ENCODE peak calls at places on chromosomes 1 and 21, in five cellular contexts. C is GM12878, G is HCT116, S is H1, E is HepG2. H is an unnamed sample.

GRCh38 chr1:192580351-192580962 is 4.9 kb downstream of the RGS1 start:
- DNase-seq in C (peak; percentile 81), E (peak; percentile 20), G (peak; percentile 42), S (no peak), H (no peak)

GRCh38 chr1:186578325-186579016 is 101.8 kb downstream of the PTGS2 start:
- DNase-seq in G (no peak), E (no peak), S (no peak), C (no peak), H (no peak)

GRCh38 chr21:45929477-45929876 is 52.1 kb upstream of the COL6A1 start:
- DNase-seq in E (no peak), S (no peak), C (no peak), G (no peak), H (no peak)

GRCh38 chr1:237745545-237745944 is 145.2 kb downstream of the ZP4 start:
- DNase-seq in E (no peak), C (no peak), G (no peak), S (no peak), H (no peak)

GRCh38 chr1:240190881-240191385 is 99.2 kb downstream of the FMN2 start:
- DNase-seq in E (peak; percentile 2), G (no peak), S (no peak), C (no peak), H (peak; percentile 49)

GRCh38 chr1:65820983-65821382 is 28.3 kb downstream of the PDE4B start:
- DNase-seq in G (no peak), C (no peak), S (no peak), E (no peak), H (no peak)

GRCh38 chr1:20343149-20343936 is 52.7 kb downstream of the VWA5B1 start:
- DNase-seq in S (peak; percentile 49), G (no peak), C (no peak), E (no peak), H (peak; percentile 89)

GRCh38 chr1:64956733-64957441 is 9.5 kb downstream of the JAK1 start:
- DNase-seq in E (no peak), S (no peak), G (no peak), C (peak; percentile 80), H (no peak)

GRCh38 chr1:109283748-109284600 is 1.0 kb upstream of the PSRC1 start:
- DNase-seq in S (no peak), G (no peak), C (no peak), E (no peak), H (no peak)

GRCh38 chr1:50415235-50416149 is 7.8 kb downstream of the DMRTA2 start:
- DNase-seq in E (no peak), C (no peak), S (no peak), G (no peak), H (peak; percentile 70)

GRCh38 chr1:235938714-235939487 is 72.2 kb upstream of the LYST start:
- DNase-seq in G (no peak), C (peak; percentile 43), E (no peak), S (no peak), H (no peak)

GRCh38 chr1:162305969-162306368 is 70.7 kb downstream of the SPATA46 start:
- DNase-seq in S (no peak), G (no peak), C (no peak), E (peak; percentile 12), H (no peak)

GRCh38 chr1:10617318-10617717 is 142.6 kb downstream of the PEX14 start:
- DNase-seq in E (no peak), C (no peak), S (no peak), G (no peak), H (no peak)

DNA sequence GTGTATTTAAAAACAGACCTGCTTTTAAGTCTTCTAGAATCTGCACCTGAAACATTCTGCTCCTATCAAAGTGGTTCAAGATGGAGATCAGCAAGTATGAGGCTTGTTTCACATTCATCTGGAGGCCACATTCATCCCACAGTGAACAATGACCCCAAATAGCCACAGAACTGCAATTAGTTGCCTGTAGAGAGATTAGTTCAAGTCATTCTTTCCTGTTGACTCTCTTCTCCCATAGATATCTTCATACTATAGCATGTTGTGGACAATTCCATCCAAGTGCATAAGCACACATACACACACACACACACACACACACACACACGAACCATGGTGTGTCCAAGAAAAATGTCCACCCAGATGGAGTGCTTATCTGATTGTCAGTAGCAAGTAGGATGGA is 101.7 kb upstream of the FGGY start:
- DNase-seq in C (no peak), G (no peak), S (no peak), E (no peak), H (no peak)
- TF ChIP-seq YY1 in C (no peak), G (no peak), S (no peak), E (no peak), H (no peak)

DNA sequence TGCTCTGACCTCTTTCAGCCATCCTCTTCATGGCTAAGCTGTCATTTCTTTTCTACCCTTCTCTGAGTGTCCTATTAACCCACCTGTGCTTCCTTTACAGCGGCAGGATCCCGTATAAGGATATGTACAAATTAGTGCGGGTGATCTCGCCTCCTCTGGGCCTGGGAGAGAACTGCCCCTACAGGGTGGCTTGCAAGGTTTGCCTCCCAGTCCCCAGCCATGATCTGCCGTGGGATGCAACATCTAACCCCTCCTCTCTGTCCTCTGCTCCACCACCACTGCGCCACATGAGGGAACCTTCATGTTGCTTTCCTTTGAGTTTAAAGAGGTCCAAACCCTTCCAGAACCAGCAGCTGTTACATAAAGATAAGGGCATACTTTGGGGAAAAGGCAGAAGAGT is 282.2 kb downstream of the ZNF648 start:
- DNase-seq in S (no peak), G (no peak), C (no peak), E (no peak), H (no peak)
- TF ChIP-seq YY1 in S (no peak), G (no peak), C (no peak), E (no peak), H (no peak)

GRCh38 chr1:243846761-243847160 is 3.3 kb downstream of the AKT3 start:
- DNase-seq in C (no peak), S (no peak), G (no peak), E (no peak), H (no peak)

GRCh38 chr1:243850368-243851128 is 505 bp upstream of the AKT3 start:
- DNase-seq in C (no peak), E (peak; percentile 3), G (no peak), S (no peak), H (peak; percentile 91)

GRCh38 chr1:243849089-243850012 is 692 bp downstream of the AKT3 start:
- DNase-seq in S (no peak), C (no peak), E (no peak), G (no peak), H (peak; percentile 79)

GRCh38 chr1:243850013-243850367 is at the start of gene AKT3:
- DNase-seq in S (no peak), E (no peak), G (no peak), C (no peak), H (peak; percentile 83)

DNA sequence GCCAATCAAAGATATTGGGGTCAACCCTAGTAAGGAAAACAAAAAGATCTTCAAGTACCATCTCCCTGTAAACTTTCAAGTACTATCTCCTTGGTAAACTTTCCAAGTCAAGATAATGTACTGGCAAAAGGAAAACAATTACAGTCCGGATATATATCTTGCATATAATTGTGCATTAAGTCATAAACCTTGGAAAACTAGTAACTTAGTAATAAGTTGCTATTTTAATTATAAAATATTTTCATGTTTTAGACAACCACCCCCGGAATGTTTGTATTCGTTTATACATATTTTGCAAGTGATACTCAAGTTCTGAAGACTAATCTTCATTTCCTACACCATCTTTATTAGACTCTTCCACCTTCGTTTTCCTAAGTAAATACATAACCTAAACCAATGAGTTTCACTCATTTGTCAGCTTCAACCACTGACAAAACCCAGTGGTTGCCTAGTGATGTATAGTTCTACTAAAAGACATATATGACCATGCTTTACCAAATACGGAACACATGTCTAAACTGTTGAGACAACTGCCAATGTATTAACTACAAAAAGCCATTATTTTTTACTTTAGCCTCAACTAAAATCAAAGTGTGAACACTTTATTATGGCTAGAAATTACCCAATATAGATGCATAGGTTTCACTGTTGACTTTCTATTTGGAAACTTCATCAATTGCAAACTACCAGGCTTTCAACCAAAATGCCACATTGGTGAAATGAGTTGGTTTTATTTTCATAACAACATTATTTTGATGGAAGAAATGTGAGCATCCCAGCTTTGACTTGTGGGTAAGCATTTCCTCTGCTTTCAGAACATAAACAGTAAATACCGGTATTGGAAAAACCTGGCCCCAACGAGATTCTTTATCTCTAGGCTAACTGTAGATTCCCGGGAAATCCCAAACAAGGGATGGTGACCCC is 1.6 kb downstream of the AKT3 start:
- DNase-seq in C (no peak), G (no peak), E (no peak), S (no peak), H (no peak)
- TF ChIP-seq YY1 in C (no peak), G (no peak), E (no peak), S (no peak), H (no peak)

GRCh38 chr1:234466945-234467344 is 12.0 kb downstream of the TARBP1 start:
- DNase-seq in C (no peak), G (no peak), E (no peak), S (no peak), H (no peak)
- TF ChIP-seq YY1 in C (no peak), G (no peak), E (no peak), S (no peak), H (no peak)

GRCh38 chr1:41466146-41466545 is 18.3 kb downstream of the EDN2 start:
- DNase-seq in E (no peak), S (no peak), C (no peak), G (no peak), H (no peak)

GRCh38 chr1:41468082-41468762 is 16.3 kb downstream of the EDN2 start:
- DNase-seq in G (no peak), E (no peak), C (no peak), S (no peak), H (no peak)

GRCh38 chr1:41465741-41466140 is 18.7 kb downstream of the EDN2 start:
- DNase-seq in S (no peak), G (no peak), C (no peak), E (no peak), H (no peak)

GRCh38 chr1:41469706-41470105 is 14.8 kb downstream of the EDN2 start:
- DNase-seq in S (no peak), G (no peak), E (no peak), C (no peak), H (no peak)

DNA sequence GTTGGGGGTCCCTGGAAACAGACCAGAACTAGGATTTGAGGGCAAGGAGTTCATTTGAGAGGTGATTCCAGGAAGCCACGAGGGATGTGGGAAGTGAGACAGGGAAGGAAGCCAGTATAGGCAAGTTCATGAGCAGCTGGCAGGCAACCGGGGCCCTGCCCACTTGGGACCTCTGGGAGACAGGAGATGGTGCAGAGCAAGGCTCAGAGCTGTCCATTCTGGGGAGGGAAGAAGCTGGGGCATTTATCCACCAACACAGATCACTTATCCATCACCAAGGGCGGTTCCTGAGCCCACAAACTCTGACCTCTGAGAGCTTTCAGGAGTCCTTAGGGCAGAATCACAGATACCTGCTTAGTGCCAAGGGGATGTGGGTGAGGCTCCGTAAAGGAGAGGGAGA is 16.8 kb downstream of the EDN2 start:
- DNase-seq in G (no peak), S (no peak), E (no peak), C (no peak), H (no peak)
- TF ChIP-seq YY1 in G (no peak), S (no peak), E (no peak), C (no peak), H (no peak)

GRCh38 chr1:40344597-40344996 is 27.5 kb upstream of the COL9A2 start:
- DNase-seq in C (no peak), E (peak; percentile 43), G (no peak), S (no peak), H (peak; percentile 13)
- TF ChIP-seq YY1 in C (no peak), E (no peak), G (no peak), S (no peak), H (no peak)